ENCODE peak calls at places on chromosomes 12 and 14, in seven cellular contexts. I is PC-3, Q is hepatocyte, P is endothelial cell of umbilical vein, X is GM12892, J is transverse colon, Z is RWPE1. G is an unnamed sample.

GRCh38 chr12:69000069-69000468 is 67.1 kb upstream of the CPM start:
- DNase-seq in I (no peak), Q (no peak), P (no peak), X (no peak), J (no peak), Z (no peak), G (no peak)

GRCh38 chr14:72638021-72638420 is 255.9 kb downstream of the DPF3 start:
- DNase-seq in I (peak; percentile 91), Q (no peak), P (peak; percentile 31), X (no peak), J (no peak), Z (peak; percentile 64), G (peak; percentile 72)

GRCh38 chr14:95480109-95480886 is 36.2 kb downstream of the SYNE3 start:
- DNase-seq in I (peak; percentile 58), Q (no peak), P (no peak), X (no peak), J (peak; percentile 38), Z (no peak), G (peak; percentile 17)

GRCh38 chr12:823043-823698 is 70.8 kb downstream of the WNK1 start:
- DNase-seq in I (no peak), Q (no peak), P (no peak), X (no peak), J (no peak), Z (no peak), G (no peak)

GRCh38 chr12:59823535-59823934 is 227.7 kb downstream of the SLC16A7 start:
- DNase-seq in I (peak; percentile 18), Q (no peak), P (no peak), X (no peak), J (no peak), Z (no peak), G (peak; percentile 15)

GRCh38 chr12:86264451-86265328 is 8.5 kb upstream of the MGAT4C start:
- DNase-seq in I (peak; percentile 68), Q (peak; percentile 17), P (no peak), X (no peak), J (peak; percentile 32), Z (no peak), G (peak; percentile 58)

GRCh38 chr12:3371018-3371417 is 120.0 kb upstream of the PRMT8 start:
- DNase-seq in I (no peak), Q (no peak), P (no peak), X (no peak), J (no peak), Z (no peak), G (no peak)

GRCh38 chr12:2876431-2877046 is 435 bp downstream of the FOXM1 start:
- DNase-seq in I (peak; percentile 20), Q (no peak), P (no peak), X (no peak), J (no peak), Z (no peak), G (peak; percentile 48)

GRCh38 chr12:57816855-57817151 is 1.7 kb downstream of the AVIL start:
- DNase-seq in I (no peak), Q (no peak), P (no peak), X (no peak), J (peak; percentile 46), Z (no peak), G (no peak)

GRCh38 chr12:93938921-93939320 is 209.5 kb upstream of the PLXNC1 start:
- DNase-seq in I (no peak), Q (no peak), P (no peak), X (no peak), J (no peak), Z (no peak), G (no peak)

GRCh38 chr14:71203306-71203705 is 296.0 kb downstream of the PCNX1 start:
- DNase-seq in I (no peak), Q (no peak), P (no peak), X (no peak), J (no peak), Z (no peak), G (no peak)

GRCh38 chr12:127388985-127389384 is 878.0 kb upstream of the TMEM132C start:
- DNase-seq in I (peak; percentile 65), Q (no peak), P (no peak), X (no peak), J (no peak), Z (peak; percentile 73), G (peak; percentile 77)

GRCh38 chr14:66634876-66635275 is 126.9 kb downstream of the GPHN start:
- DNase-seq in I (no peak), Q (no peak), P (peak; percentile 26), X (no peak), J (no peak), Z (no peak), G (no peak)

G was measured in mammary epithelial cell.